ENCODE peak calls at places on chromosomes 3 and 15, in seven cellular contexts. R, H, Y, T, N, W and Z are unnamed samples.

GRCh38 chr3:106120334-106120733 is 251.5 kb upstream of the CBLB start:
- DNase-seq in W (no peak), N (no peak), H (no peak), T (peak; percentile 34), Y (peak; percentile 52), R (no peak), Z (peak; percentile 76)

GRCh38 chr3:8845641-8846040 is 76.2 kb upstream of the OXTR start:
- DNase-seq in N (no peak), Y (no peak), W (no peak), R (no peak), T (no peak), H (no peak), Z (no peak)

GRCh38 chr15:45910671-45911070 is 275.8 kb downstream of the SQOR start:
- DNase-seq in R (no peak), N (no peak), Y (no peak), H (no peak), T (no peak), W (no peak), Z (no peak)

GRCh38 chr15:65101891-65102708 is 12.9 kb downstream of the UBAP1L start:
- DNase-seq in T (no peak), N (no peak), R (no peak), Y (no peak), W (no peak), H (no peak), Z (no peak)

GRCh38 chr3:88189361-88189810 is 39.6 kb downstream of the C3orf38 start:
- DNase-seq in Y (no peak), H (no peak), T (no peak), R (no peak), W (no peak), N (no peak), Z (no peak)

GRCh38 chr3:112333002-112333385 is at the start of gene CD200:
- DNase-seq in Y (peak; percentile 69), T (peak; percentile 67), H (peak; percentile 72), N (peak; percentile 76), W (peak; percentile 45), R (no peak), Z (peak; percentile 62)

GRCh38 chr15:50167112-50167511 is 14.9 kb upstream of the SLC27A2 start:
- DNase-seq in H (no peak), T (no peak), R (no peak), Y (no peak), N (no peak), W (no peak), Z (no peak)

GRCh38 chr15:56248276-56248675 is 4.6 kb upstream of the RFX7 start:
- DNase-seq in Y (no peak), N (no peak), R (no peak), H (no peak), W (no peak), T (no peak), Z (no peak)

GRCh38 chr3:58414538-58415197 is 19.0 kb downstream of the PDHB start:
- DNase-seq in N (peak; percentile 62), W (peak; percentile 40), R (peak; percentile 44), Y (peak; percentile 84), T (peak; percentile 80), H (no peak), Z (peak; percentile 82)

GRCh38 chr15:40763801-40764765 is at the start of gene GCHFR:
- DNase-seq in Y (peak; percentile 59), T (peak; percentile 62), H (peak; percentile 94), R (no peak), W (peak; percentile 81), N (peak; percentile 93), Z (peak; percentile 54)

GRCh38 chr15:91182096-91182495 is 82.0 kb downstream of the SV2B start:
- DNase-seq in N (no peak), T (no peak), Y (no peak), H (no peak), W (no peak), R (no peak), Z (no peak)

GRCh38 chr3:153142961-153143360 is 19.1 kb upstream of the RAP2B start:
- DNase-seq in W (no peak), Y (no peak), N (no peak), R (no peak), H (no peak), T (peak; percentile 47), Z (no peak)

GRCh38 chr15:60928987-60929386 is 300.1 kb downstream of the RORA start:
- DNase-seq in H (no peak), Y (no peak), R (no peak), N (no peak), W (no peak), T (no peak), Z (no peak)

GRCh38 chr15:61701455-61701854 is 358.8 kb downstream of the VPS13C start:
- DNase-seq in T (no peak), R (no peak), W (no peak), H (no peak), Y (no peak), N (no peak), Z (no peak)

GRCh38 chr15:100829457-100829856 is 50.2 kb upstream of the ALDH1A3 start:
- DNase-seq in T (no peak), W (no peak), N (no peak), H (no peak), Y (no peak), R (no peak), Z (no peak)
- H3K4me3 ChIP-seq in T (no peak overlapping the region), W (no peak overlapping the region), N (no peak overlapping the region), H (no peak overlapping the region), Y (no peak overlapping the region), R (no peak overlapping the region), Z (no peak overlapping the region)

GRCh38 chr15:70355275-70355795 is 257.6 kb upstream of the TLE3 start:
- DNase-seq in T (no peak), H (peak; percentile 20), W (no peak), N (no peak), R (no peak), Y (no peak), Z (no peak)
- TF ChIP-seq CTCF in T (peak; percentile 41), H (no peak), W (no peak), N (no peak), R (no peak), Y (peak; percentile 24), Z (peak; percentile 28)

GRCh38 chr3:52495096-52495495 is at the start of gene STAB1:
- DNase-seq in R (no peak), Y (no peak), H (no peak), N (no peak), T (peak; percentile 17), W (no peak), Z (no peak)
- H3K4me3 ChIP-seq in R (no peak within 1 kb of the TSS), Y (no peak within 1 kb of the TSS), H (peak within 1 kb of the TSS; percentile 49), N (no peak within 1 kb of the TSS), T (no peak within 1 kb of the TSS), W (peak within 1 kb of the TSS; percentile 27), Z (no peak within 1 kb of the TSS)

GRCh38 chr3:164550857-164551256 is 527.4 kb downstream of the SI start:
- DNase-seq in N (no peak), R (no peak), Y (no peak), T (no peak), H (no peak), W (no peak), Z (no peak)
- TF ChIP-seq CTCF in N (no peak), R (no peak), Y (no peak), T (no peak), H (no peak), W (no peak), Z (no peak)

DNA sequence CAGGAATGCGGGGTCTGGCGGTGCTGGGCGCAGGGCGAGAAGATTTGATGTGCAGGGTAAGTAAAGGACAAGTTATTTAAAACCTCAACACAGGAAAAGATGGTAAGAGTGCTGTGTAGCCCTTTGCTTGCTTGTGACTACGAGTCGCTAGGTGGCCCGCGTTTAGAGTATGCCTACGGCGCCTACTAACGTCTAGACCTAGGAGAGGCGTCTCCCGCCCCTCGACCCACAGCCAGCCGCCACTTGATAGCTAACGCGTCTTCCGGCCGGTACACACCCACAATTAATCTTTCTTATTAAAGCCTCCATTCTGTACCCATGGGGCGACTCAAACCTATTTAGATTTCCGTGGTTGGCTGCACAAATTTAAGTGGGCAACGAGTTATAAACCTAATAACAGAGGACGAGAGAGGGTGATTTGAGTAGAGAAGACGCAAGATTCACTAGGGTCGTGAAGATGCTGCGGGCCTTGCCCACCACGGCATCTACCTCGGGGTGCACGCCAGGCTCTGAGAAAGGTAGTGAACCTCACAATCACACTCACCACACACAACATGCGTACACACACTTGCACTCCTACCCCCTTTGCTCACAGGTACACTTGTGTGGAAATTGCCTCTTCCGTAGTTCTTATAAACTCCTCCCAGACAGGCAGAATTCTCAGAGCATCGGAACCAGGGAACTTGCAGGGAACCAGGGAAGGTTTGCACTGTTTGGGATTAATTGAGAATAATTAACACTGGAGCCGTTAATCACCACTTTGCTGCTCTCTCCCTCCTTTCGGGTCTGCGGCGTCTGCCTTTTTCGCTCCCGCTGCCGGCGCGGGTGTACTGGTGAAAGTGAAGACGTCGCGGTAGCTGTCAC is 12.1 kb downstream of the SOX2 start:
- DNase-seq in T (no peak), W (no peak), Y (no peak), N (no peak), R (no peak), H (no peak), Z (no peak)
- H3K4me3 ChIP-seq in T (no peak overlapping the region), W (no peak overlapping the region), Y (no peak overlapping the region), N (no peak overlapping the region), R (no peak overlapping the region), H (no peak overlapping the region), Z (no peak overlapping the region)

DNA sequence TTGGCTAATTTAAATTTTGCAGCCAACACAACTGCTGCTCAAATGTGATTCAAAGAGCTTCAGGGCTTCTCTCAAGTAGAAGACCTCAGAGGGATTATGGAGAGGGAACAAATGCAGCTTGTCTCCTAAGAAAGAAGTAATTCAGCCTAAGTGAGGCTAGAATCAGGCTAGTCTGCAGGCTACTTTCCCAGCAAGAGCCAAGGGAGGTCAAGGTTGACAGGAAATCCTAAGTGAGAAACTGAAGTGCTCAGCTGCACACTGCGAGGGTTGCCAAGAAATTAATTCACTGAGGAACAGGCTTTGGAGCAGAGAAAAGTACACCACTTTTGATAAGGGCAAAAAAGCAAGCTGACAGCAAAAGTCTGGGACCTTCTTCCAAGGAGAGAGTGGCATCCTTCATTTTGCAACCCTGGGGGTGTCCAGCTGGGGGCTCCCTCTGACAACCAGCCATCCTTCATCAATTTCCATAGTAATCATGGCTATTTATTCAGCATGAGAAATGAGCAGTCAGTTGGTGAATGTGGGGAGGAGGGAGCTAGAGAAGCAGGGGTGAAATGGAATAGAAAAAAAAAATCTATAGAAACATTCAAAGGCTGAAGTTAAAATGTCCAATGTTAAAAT is 646.4 kb upstream of the ADAMTS9 start:
- DNase-seq in T (peak; percentile 66), R (no peak), H (no peak), W (no peak), Y (no peak), N (no peak), Z (peak; percentile 6)
- TF ChIP-seq CTCF in T (peak; percentile 51), R (no peak), H (peak; percentile 11), W (no peak), Y (peak; percentile 2), N (peak; percentile 27), Z (peak; percentile 22)